ENCODE peak calls at places on chromosome 5, in four cellular contexts. One of them, this sample, is unnamed.

GRCh38 chr5:132812949-132813598 is at the start of gene SOWAHA:
- DNase-seq in astrocyte: no peak
- DNase-seq in hepatic stellate cell: no peak
- DNase-seq in stimulated activated CD4-positive, alpha-beta T cell treated with anti-CD3 and anti-CD28 coated beads, Interleukin-15, amount 100 ng/mL, for 48 hours: no peak
- DNase-seq in this sample: no peak

GRCh38 chr5:141782991-141783598 is 95.1 kb downstream of the PCDH1 start:
- DNase-seq in astrocyte: peak
- DNase-seq in hepatic stellate cell: no peak
- DNase-seq in stimulated activated CD4-positive, alpha-beta T cell treated with anti-CD3 and anti-CD28 coated beads, Interleukin-15, amount 100 ng/mL, for 48 hours: no peak
- DNase-seq in this sample: no peak

GRCh38 chr5:106601605-106602004 is 1069.1 kb downstream of the EFNA5 start:
- DNase-seq in astrocyte: no peak
- DNase-seq in hepatic stellate cell: no peak
- DNase-seq in stimulated activated CD4-positive, alpha-beta T cell treated with anti-CD3 and anti-CD28 coated beads, Interleukin-15, amount 100 ng/mL, for 48 hours: no peak
- DNase-seq in this sample: no peak

GRCh38 chr5:7396169-7397004 is 449 bp downstream of the ADCY2 start:
- DNase-seq in stimulated activated CD4-positive, alpha-beta T cell treated with anti-CD3 and anti-CD28 coated beads, Interleukin-15, amount 100 ng/mL, for 48 hours: no peak
- DNase-seq in astrocyte: peak
- DNase-seq in hepatic stellate cell: no peak
- DNase-seq in this sample: no peak

GRCh38 chr5:159704160-159704559 is 212.1 kb upstream of the ADRA1B start:
- DNase-seq in hepatic stellate cell: no peak
- DNase-seq in stimulated activated CD4-positive, alpha-beta T cell treated with anti-CD3 and anti-CD28 coated beads, Interleukin-15, amount 100 ng/mL, for 48 hours: no peak
- DNase-seq in astrocyte: peak
- DNase-seq in this sample: no peak

GRCh38 chr5:146076028-146076427 is 29.3 kb downstream of the PLAC8L1 start:
- DNase-seq in stimulated activated CD4-positive, alpha-beta T cell treated with anti-CD3 and anti-CD28 coated beads, Interleukin-15, amount 100 ng/mL, for 48 hours: no peak
- DNase-seq in hepatic stellate cell: no peak
- DNase-seq in astrocyte: no peak
- DNase-seq in this sample: no peak

GRCh38 chr5:179393078-179393477 is 47.8 kb upstream of the ADAMTS2 start:
- DNase-seq in astrocyte: peak
- DNase-seq in hepatic stellate cell: peak
- DNase-seq in stimulated activated CD4-positive, alpha-beta T cell treated with anti-CD3 and anti-CD28 coated beads, Interleukin-15, amount 100 ng/mL, for 48 hours: no peak
- DNase-seq in this sample: peak

GRCh38 chr5:96919754-96920197 is 16.1 kb upstream of the LNPEP start:
- DNase-seq in stimulated activated CD4-positive, alpha-beta T cell treated with anti-CD3 and anti-CD28 coated beads, Interleukin-15, amount 100 ng/mL, for 48 hours: no peak
- DNase-seq in astrocyte: no peak
- DNase-seq in hepatic stellate cell: no peak
- DNase-seq in this sample: no peak

GRCh38 chr5:170642776-170643436 is 139.1 kb downstream of the KCNIP1 start:
- DNase-seq in astrocyte: no peak
- DNase-seq in hepatic stellate cell: no peak
- DNase-seq in stimulated activated CD4-positive, alpha-beta T cell treated with anti-CD3 and anti-CD28 coated beads, Interleukin-15, amount 100 ng/mL, for 48 hours: no peak
- DNase-seq in this sample: no peak

GRCh38 chr5:21823588-21823987 is 1029.6 kb downstream of the CDH12 start:
- DNase-seq in hepatic stellate cell: no peak
- DNase-seq in stimulated activated CD4-positive, alpha-beta T cell treated with anti-CD3 and anti-CD28 coated beads, Interleukin-15, amount 100 ng/mL, for 48 hours: no peak
- DNase-seq in astrocyte: no peak
- DNase-seq in this sample: peak

GRCh38 chr5:97151370-97151769 is 9.0 kb upstream of the LIX1 start:
- DNase-seq in stimulated activated CD4-positive, alpha-beta T cell treated with anti-CD3 and anti-CD28 coated beads, Interleukin-15, amount 100 ng/mL, for 48 hours: no peak
- DNase-seq in hepatic stellate cell: no peak
- DNase-seq in astrocyte: no peak
- DNase-seq in this sample: no peak

GRCh38 chr5:68332546-68332945 is 117.0 kb downstream of the PIK3R1 start:
- DNase-seq in stimulated activated CD4-positive, alpha-beta T cell treated with anti-CD3 and anti-CD28 coated beads, Interleukin-15, amount 100 ng/mL, for 48 hours: no peak
- DNase-seq in hepatic stellate cell: no peak
- DNase-seq in astrocyte: no peak
- DNase-seq in this sample: no peak

GRCh38 chr5:1918488-1919208 is 35.9 kb upstream of the IRX4 start:
- DNase-seq in hepatic stellate cell: no peak
- DNase-seq in astrocyte: no peak
- DNase-seq in stimulated activated CD4-positive, alpha-beta T cell treated with anti-CD3 and anti-CD28 coated beads, Interleukin-15, amount 100 ng/mL, for 48 hours: no peak
- DNase-seq in this sample: no peak

GRCh38 chr5:87210743-87211142 is 56.9 kb upstream of the RASA1 start:
- DNase-seq in stimulated activated CD4-positive, alpha-beta T cell treated with anti-CD3 and anti-CD28 coated beads, Interleukin-15, amount 100 ng/mL, for 48 hours: no peak
- DNase-seq in hepatic stellate cell: no peak
- DNase-seq in astrocyte: no peak
- DNase-seq in this sample: no peak

GRCh38 chr5:177355868-177356168 is 1.9 kb upstream of the RGS14 start:
- DNase-seq in astrocyte: no peak
- DNase-seq in stimulated activated CD4-positive, alpha-beta T cell treated with anti-CD3 and anti-CD28 coated beads, Interleukin-15, amount 100 ng/mL, for 48 hours: no peak
- DNase-seq in hepatic stellate cell: no peak
- DNase-seq in this sample: no peak

This sample was measured in HS-5.